ENCODE peak calls at places on chromosome X, in seven cellular contexts. X is breast epithelium, J is HFF-Myc, S is lower lobe of right lung, F is A549, M is lung, A is tibial artery. O is an unnamed sample.
A peak's percentile ranks its signal among the peaks of the same experiment; 100 is the strongest.

GRCh38 chrX:133461226-133461625 is 45.9 kb upstream of the GPC4 start:
- DNase-seq in F (no peak), A (no peak), S (no peak), X (no peak), M (no peak), J (no peak), O (no peak)

GRCh38 chrX:21934414-21934813 is 6.1 kb upstream of the SMS start:
- DNase-seq in X (no peak), J (no peak), A (no peak), S (no peak), F (peak; percentile 10), M (no peak), O (no peak)

GRCh38 chrX:155611302-155611701 is 1.4 kb downstream of the TMLHE start:
- DNase-seq in F (no peak), M (no peak), J (no peak), S (no peak), A (no peak), X (no peak), O (no peak)

GRCh38 chrX:99301990-99302389 is 1108.1 kb downstream of the PCDH19 start:
- DNase-seq in X (no peak), M (no peak), F (peak; percentile 19), J (no peak), A (no peak), S (no peak), O (no peak)

GRCh38 chrX:70452143-70452733 is 7.6 kb downstream of the DLG3 start:
- DNase-seq in S (peak; percentile 60), F (peak; percentile 37), J (no peak), A (peak; percentile 68), M (peak; percentile 49), X (peak; percentile 55), O (peak; percentile 38)

GRCh38 chrX:41732260-41732659 is 8.3 kb downstream of the GPR82 start:
- DNase-seq in F (no peak), J (no peak), A (no peak), M (no peak), X (no peak), S (no peak), O (no peak)

GRCh38 chrX:44748014-44748413 is 95.8 kb upstream of the DUSP21 start:
- DNase-seq in M (no peak), X (no peak), F (peak; percentile 9), S (no peak), J (no peak), A (no peak), O (peak; percentile 9)

GRCh38 chrX:139559383-139560042 is 29.0 kb downstream of the F9 start:
- DNase-seq in S (no peak), X (no peak), J (no peak), M (no peak), A (no peak), F (peak; percentile 68), O (peak; percentile 50)

GRCh38 chrX:130539721-130540321 is 138.0 kb downstream of the RBMX2 start:
- DNase-seq in X (no peak), F (peak; percentile 53), J (no peak), S (peak; percentile 51), M (peak; percentile 51), A (peak; percentile 63), O (peak; percentile 55)

GRCh38 chrX:71632923-71633657 is 14.8 kb upstream of the CXCR3 start:
- DNase-seq in S (no peak), J (no peak), A (no peak), F (no peak), M (no peak), X (no peak), O (peak; percentile 21)

GRCh38 chrX:153973127-153974002 is 811 bp downstream of the TMEM187 start:
- DNase-seq in F (no peak), X (no peak), J (no peak), M (no peak), S (no peak), A (no peak), O (no peak)

GRCh38 chrX:27336466-27337091 is 126.6 kb downstream of the PPP4R3C start:
- DNase-seq in X (no peak), S (peak; percentile 34), J (peak; percentile 0), A (no peak), F (peak; percentile 23), M (peak; percentile 37), O (peak; percentile 8)

GRCh38 chrX:153957224-153957623 is 12.8 kb upstream of the RENBP start:
- DNase-seq in J (no peak), A (no peak), F (no peak), M (no peak), X (no peak), S (no peak), O (no peak)

GRCh38 chrX:126509917-126510316 is 42.7 kb downstream of the DCAF12L1 start:
- DNase-seq in S (no peak), M (no peak), X (no peak), F (no peak), J (no peak), A (no peak), O (no peak)

GRCh38 chrX:18956322-18957032 is 27.4 kb downstream of the PHKA2 start:
- DNase-seq in X (no peak), A (no peak), S (no peak), M (no peak), J (no peak), F (no peak), O (no peak)

GRCh38 chrX:56385336-56385735 is 153.2 kb downstream of the KLF8 start:
- DNase-seq in M (no peak), F (no peak), S (no peak), X (no peak), J (no peak), A (no peak), O (no peak)

GRCh38 chrX:85963736-85964135 is 83.6 kb downstream of the CHM start:
- DNase-seq in S (no peak), J (peak; percentile 31), F (peak; percentile 27), X (no peak), A (no peak), M (no peak), O (peak; percentile 61)

GRCh38 chrX:4253092-4253491 is 539.6 kb upstream of the PRKX start:
- DNase-seq in A (no peak), F (no peak), S (no peak), J (no peak), X (no peak), M (no peak), O (no peak)

GRCh38 chrX:97070346-97070745 is 186.6 kb downstream of the RPA4 start:
- DNase-seq in J (no peak), A (no peak), F (no peak), X (no peak), S (no peak), M (no peak), O (no peak)

GRCh38 chrX:29388509-29388908 is 801.3 kb downstream of the IL1RAPL1 start:
- DNase-seq in X (no peak), J (no peak), A (no peak), M (no peak), S (no peak), F (no peak), O (no peak)

DNA sequence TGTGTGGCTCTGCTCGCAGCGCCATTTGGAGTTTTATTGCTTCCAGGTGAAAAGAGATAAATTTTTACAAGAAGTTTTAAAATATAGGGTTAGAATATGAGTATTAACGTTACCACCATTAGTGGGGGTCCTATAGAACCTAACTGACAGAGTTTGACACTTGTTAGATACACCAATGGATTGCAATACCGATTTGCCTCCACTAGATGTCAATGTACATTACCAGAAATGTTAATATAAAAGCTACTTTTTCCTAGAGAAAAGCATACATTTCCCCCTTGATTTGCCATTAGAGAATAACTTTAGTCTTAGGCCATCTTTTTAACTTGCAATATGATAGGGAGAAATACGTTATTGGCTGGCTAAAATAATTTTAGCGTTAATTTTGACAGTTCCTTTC is 108.4 kb downstream of the LINC00632 start:
- DNase-seq in S (no peak), A (no peak), X (no peak), M (no peak), F (peak; percentile 30), J (peak; percentile 10), O (peak; percentile 14)
- TF ChIP-seq CTCF in S (peak; percentile 31), A (peak; percentile 50), X (peak; percentile 27), M (peak; percentile 2), F (peak; percentile 48), J (peak; percentile 32), O (peak; percentile 57)

GRCh38 chrX:49202022-49202421 is 2.0 kb upstream of the SYP start:
- DNase-seq in A (no peak), S (no peak), J (no peak), M (no peak), X (no peak), F (no peak), O (no peak)

GRCh38 chrX:49198540-49199314 is 1.3 kb downstream of the SYP start:
- DNase-seq in X (no peak), F (no peak), S (no peak), A (no peak), M (no peak), J (no peak), O (no peak)

GRCh38 chrX:49197543-49198087 is 2.4 kb downstream of the SYP start:
- DNase-seq in S (no peak), F (no peak), X (no peak), A (no peak), J (no peak), M (no peak), O (no peak)

GRCh38 chrX:49199315-49199595 is 738 bp downstream of the SYP start:
- DNase-seq in A (no peak), S (no peak), X (no peak), J (no peak), F (no peak), M (no peak), O (no peak)

GRCh38 chrX:49199906-49200771 is at the start of gene SYP:
- DNase-seq in A (peak; percentile 92), J (no peak), M (peak; percentile 85), F (peak; percentile 91), X (peak; percentile 88), S (peak; percentile 91), O (peak; percentile 88)
- H3K4me3 ChIP-seq in A (peak within 1 kb of the TSS; percentile 46), J (no peak within 1 kb of the TSS), M (no peak within 1 kb of the TSS), F (peak within 1 kb of the TSS; percentile 42), X (peak within 1 kb of the TSS; percentile 59), S (peak within 1 kb of the TSS; percentile 44), O (peak within 1 kb of the TSS; percentile 41)

GRCh38 chrX:74464722-74465121 is 43.4 kb downstream of the SLC16A2 start:
- DNase-seq in A (no peak), X (no peak), J (no peak), M (no peak), S (no peak), F (no peak), O (no peak)

GRCh38 chrX:74461384-74461783 is 40.1 kb downstream of the SLC16A2 start:
- DNase-seq in M (no peak), A (no peak), J (no peak), X (no peak), F (no peak), S (no peak), O (no peak)

GRCh38 chrX:74453178-74453577 is 31.9 kb downstream of the SLC16A2 start:
- DNase-seq in A (no peak), X (no peak), F (no peak), M (no peak), S (no peak), J (no peak), O (no peak)

DNA sequence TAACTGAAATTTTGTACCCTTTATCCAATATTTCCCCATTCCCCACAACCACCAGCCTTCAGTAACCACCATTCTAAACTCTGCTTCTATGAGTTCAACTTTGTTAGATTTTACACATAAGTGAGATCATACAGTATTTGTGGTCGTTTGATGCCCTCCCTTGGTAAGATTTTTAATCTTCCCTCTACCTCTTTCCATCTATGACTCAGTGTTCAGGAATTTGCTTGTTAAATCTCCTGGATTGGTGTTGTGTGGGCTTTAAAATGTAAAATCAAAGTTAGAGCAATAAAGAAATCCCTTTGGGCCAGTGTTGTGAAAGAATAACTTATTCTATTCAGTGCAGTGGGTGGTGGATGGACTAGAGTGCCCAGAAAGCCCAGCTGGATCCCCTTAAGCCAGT is 37.4 kb downstream of the SLC16A2 start:
- DNase-seq in S (no peak), A (no peak), J (peak; percentile 36), F (peak; percentile 37), X (no peak), M (no peak), O (peak; percentile 60)
- TF ChIP-seq CTCF in S (no peak), A (no peak), J (no peak), F (peak; percentile 36), X (no peak), M (no peak), O (no peak)

GRCh38 chrX:45758319-45758718 is 557.6 kb upstream of the DIPK2B start:
- DNase-seq in S (no peak), F (no peak), X (no peak), A (no peak), J (no peak), M (no peak), O (peak; percentile 84)
- H3K4me3 ChIP-seq in S (no peak overlapping the region), F (no peak overlapping the region), X (no peak overlapping the region), A (no peak overlapping the region), J (no peak overlapping the region), M (no peak overlapping the region), O (no peak overlapping the region)

O was measured in fibroblast of villous mesenchyme.